ENCODE peak calls at places on chromosomes 12 and 14, in eight cellular contexts. One of them, this sample, is unnamed.

GRCh38 chr12:65306603-65307501 is 28.4 kb downstream of the MSRB3 start:
- DNase-seq in body of pancreas: no peak
- DNase-seq in mucosa of descending colon: no peak
- DNase-seq in stimulated activated CD4-positive, alpha-beta T cell treated with anti-CD3 and anti-CD28 coated beads, Interleukin-2, amount 100 ng/mL, for 48 hours: no peak
- DNase-seq in aorta: no peak
- DNase-seq in kidney tubule cell: peak
- DNase-seq in stimulated activated CD8-positive, alpha-beta memory T cell treated with anti-CD3 and anti-CD28 coated beads, Interleukin-4, amount 100 ng/mL, for 1 hour: no peak
- DNase-seq in K562: no peak
- DNase-seq in this sample: no peak

GRCh38 chr12:3342051-3342450 is 149.0 kb upstream of the PRMT8 start:
- DNase-seq in kidney tubule cell: peak
- DNase-seq in mucosa of descending colon: no peak
- DNase-seq in stimulated activated CD4-positive, alpha-beta T cell treated with anti-CD3 and anti-CD28 coated beads, Interleukin-2, amount 100 ng/mL, for 48 hours: no peak
- DNase-seq in K562: no peak
- DNase-seq in aorta: no peak
- DNase-seq in body of pancreas: peak
- DNase-seq in stimulated activated CD8-positive, alpha-beta memory T cell treated with anti-CD3 and anti-CD28 coated beads, Interleukin-4, amount 100 ng/mL, for 1 hour: no peak
- DNase-seq in this sample: peak

GRCh38 chr12:1635656-1636055 is 6.6 kb downstream of the WNT5B start:
- DNase-seq in stimulated activated CD8-positive, alpha-beta memory T cell treated with anti-CD3 and anti-CD28 coated beads, Interleukin-4, amount 100 ng/mL, for 1 hour: no peak
- DNase-seq in stimulated activated CD4-positive, alpha-beta T cell treated with anti-CD3 and anti-CD28 coated beads, Interleukin-2, amount 100 ng/mL, for 48 hours: no peak
- DNase-seq in kidney tubule cell: no peak
- DNase-seq in body of pancreas: no peak
- DNase-seq in mucosa of descending colon: no peak
- DNase-seq in K562: no peak
- DNase-seq in aorta: no peak
- DNase-seq in this sample: no peak

GRCh38 chr12:89384050-89384749 is 31.9 kb upstream of the DUSP6 start:
- DNase-seq in body of pancreas: peak
- DNase-seq in K562: no peak
- DNase-seq in kidney tubule cell: peak
- DNase-seq in stimulated activated CD8-positive, alpha-beta memory T cell treated with anti-CD3 and anti-CD28 coated beads, Interleukin-4, amount 100 ng/mL, for 1 hour: no peak
- DNase-seq in mucosa of descending colon: no peak
- DNase-seq in stimulated activated CD4-positive, alpha-beta T cell treated with anti-CD3 and anti-CD28 coated beads, Interleukin-2, amount 100 ng/mL, for 48 hours: no peak
- DNase-seq in aorta: peak
- DNase-seq in this sample: no peak

GRCh38 chr12:72632286-72632685 is 360.1 kb downstream of the TRHDE start:
- DNase-seq in kidney tubule cell: no peak
- DNase-seq in stimulated activated CD4-positive, alpha-beta T cell treated with anti-CD3 and anti-CD28 coated beads, Interleukin-2, amount 100 ng/mL, for 48 hours: no peak
- DNase-seq in K562: no peak
- DNase-seq in stimulated activated CD8-positive, alpha-beta memory T cell treated with anti-CD3 and anti-CD28 coated beads, Interleukin-4, amount 100 ng/mL, for 1 hour: no peak
- DNase-seq in mucosa of descending colon: no peak
- DNase-seq in aorta: no peak
- DNase-seq in body of pancreas: no peak
- DNase-seq in this sample: no peak

GRCh38 chr14:83133986-83134664 is 1600.5 kb upstream of the SEL1L start:
- DNase-seq in body of pancreas: no peak
- DNase-seq in mucosa of descending colon: no peak
- DNase-seq in kidney tubule cell: no peak
- DNase-seq in K562: no peak
- DNase-seq in aorta: no peak
- DNase-seq in stimulated activated CD4-positive, alpha-beta T cell treated with anti-CD3 and anti-CD28 coated beads, Interleukin-2, amount 100 ng/mL, for 48 hours: no peak
- DNase-seq in stimulated activated CD8-positive, alpha-beta memory T cell treated with anti-CD3 and anti-CD28 coated beads, Interleukin-4, amount 100 ng/mL, for 1 hour: no peak
- DNase-seq in this sample: no peak

GRCh38 chr12:86233126-86233525 is 23.1 kb downstream of the MGAT4C start:
- DNase-seq in K562: no peak
- DNase-seq in stimulated activated CD8-positive, alpha-beta memory T cell treated with anti-CD3 and anti-CD28 coated beads, Interleukin-4, amount 100 ng/mL, for 1 hour: no peak
- DNase-seq in kidney tubule cell: peak
- DNase-seq in aorta: no peak
- DNase-seq in mucosa of descending colon: no peak
- DNase-seq in stimulated activated CD4-positive, alpha-beta T cell treated with anti-CD3 and anti-CD28 coated beads, Interleukin-2, amount 100 ng/mL, for 48 hours: no peak
- DNase-seq in body of pancreas: no peak
- DNase-seq in this sample: no peak

GRCh38 chr12:65788912-65789311 is 35.4 kb upstream of the HMGA2 start:
- DNase-seq in stimulated activated CD4-positive, alpha-beta T cell treated with anti-CD3 and anti-CD28 coated beads, Interleukin-2, amount 100 ng/mL, for 48 hours: no peak
- DNase-seq in stimulated activated CD8-positive, alpha-beta memory T cell treated with anti-CD3 and anti-CD28 coated beads, Interleukin-4, amount 100 ng/mL, for 1 hour: no peak
- DNase-seq in mucosa of descending colon: no peak
- DNase-seq in aorta: no peak
- DNase-seq in kidney tubule cell: no peak
- DNase-seq in K562: no peak
- DNase-seq in body of pancreas: no peak
- DNase-seq in this sample: no peak

GRCh38 chr12:69639400-69640016 is 28.8 kb upstream of the LRRC10 start:
- DNase-seq in aorta: peak
- DNase-seq in stimulated activated CD8-positive, alpha-beta memory T cell treated with anti-CD3 and anti-CD28 coated beads, Interleukin-4, amount 100 ng/mL, for 1 hour: peak
- DNase-seq in kidney tubule cell: peak
- DNase-seq in K562: peak
- DNase-seq in stimulated activated CD4-positive, alpha-beta T cell treated with anti-CD3 and anti-CD28 coated beads, Interleukin-2, amount 100 ng/mL, for 48 hours: peak
- DNase-seq in mucosa of descending colon: no peak
- DNase-seq in body of pancreas: peak
- DNase-seq in this sample: peak

GRCh38 chr12:99759467-99759866 is 111.9 kb downstream of the GARIN6 start:
- DNase-seq in mucosa of descending colon: no peak
- DNase-seq in body of pancreas: no peak
- DNase-seq in K562: no peak
- DNase-seq in stimulated activated CD4-positive, alpha-beta T cell treated with anti-CD3 and anti-CD28 coated beads, Interleukin-2, amount 100 ng/mL, for 48 hours: no peak
- DNase-seq in stimulated activated CD8-positive, alpha-beta memory T cell treated with anti-CD3 and anti-CD28 coated beads, Interleukin-4, amount 100 ng/mL, for 1 hour: no peak
- DNase-seq in kidney tubule cell: no peak
- DNase-seq in aorta: no peak
- DNase-seq in this sample: no peak

GRCh38 chr12:7122876-7123769 is 5.6 kb downstream of the RBP5 start:
- DNase-seq in K562: peak
- DNase-seq in kidney tubule cell: no peak
- DNase-seq in mucosa of descending colon: no peak
- DNase-seq in aorta: peak
- DNase-seq in stimulated activated CD4-positive, alpha-beta T cell treated with anti-CD3 and anti-CD28 coated beads, Interleukin-2, amount 100 ng/mL, for 48 hours: no peak
- DNase-seq in body of pancreas: no peak
- DNase-seq in stimulated activated CD8-positive, alpha-beta memory T cell treated with anti-CD3 and anti-CD28 coated beads, Interleukin-4, amount 100 ng/mL, for 1 hour: no peak
- DNase-seq in this sample: no peak

GRCh38 chr12:70044170-70044569 is 199.1 kb upstream of the CNOT2 start:
- DNase-seq in mucosa of descending colon: no peak
- DNase-seq in stimulated activated CD8-positive, alpha-beta memory T cell treated with anti-CD3 and anti-CD28 coated beads, Interleukin-4, amount 100 ng/mL, for 1 hour: no peak
- DNase-seq in body of pancreas: no peak
- DNase-seq in K562: no peak
- DNase-seq in stimulated activated CD4-positive, alpha-beta T cell treated with anti-CD3 and anti-CD28 coated beads, Interleukin-2, amount 100 ng/mL, for 48 hours: no peak
- DNase-seq in kidney tubule cell: no peak
- DNase-seq in aorta: no peak
- DNase-seq in this sample: no peak

GRCh38 chr14:67536087-67536486 is 3.0 kb downstream of the PLEKHH1 start:
- DNase-seq in K562: no peak
- DNase-seq in aorta: no peak
- DNase-seq in stimulated activated CD8-positive, alpha-beta memory T cell treated with anti-CD3 and anti-CD28 coated beads, Interleukin-4, amount 100 ng/mL, for 1 hour: no peak
- DNase-seq in mucosa of descending colon: no peak
- DNase-seq in kidney tubule cell: no peak
- DNase-seq in stimulated activated CD4-positive, alpha-beta T cell treated with anti-CD3 and anti-CD28 coated beads, Interleukin-2, amount 100 ng/mL, for 48 hours: no peak
- DNase-seq in body of pancreas: no peak
- DNase-seq in this sample: no peak

GRCh38 chr12:90978117-90978770 is 23.3 kb upstream of the CCER1 start:
- DNase-seq in mucosa of descending colon: no peak
- DNase-seq in stimulated activated CD4-positive, alpha-beta T cell treated with anti-CD3 and anti-CD28 coated beads, Interleukin-2, amount 100 ng/mL, for 48 hours: no peak
- DNase-seq in stimulated activated CD8-positive, alpha-beta memory T cell treated with anti-CD3 and anti-CD28 coated beads, Interleukin-4, amount 100 ng/mL, for 1 hour: no peak
- DNase-seq in aorta: no peak
- DNase-seq in kidney tubule cell: peak
- DNase-seq in K562: peak
- DNase-seq in body of pancreas: no peak
- DNase-seq in this sample: no peak

GRCh38 chr14:38210168-38210567 is 2.5 kb downstream of the SSTR1 start:
- DNase-seq in kidney tubule cell: peak
- DNase-seq in stimulated activated CD4-positive, alpha-beta T cell treated with anti-CD3 and anti-CD28 coated beads, Interleukin-2, amount 100 ng/mL, for 48 hours: no peak
- DNase-seq in K562: no peak
- DNase-seq in aorta: no peak
- DNase-seq in mucosa of descending colon: no peak
- DNase-seq in stimulated activated CD8-positive, alpha-beta memory T cell treated with anti-CD3 and anti-CD28 coated beads, Interleukin-4, amount 100 ng/mL, for 1 hour: no peak
- DNase-seq in body of pancreas: peak
- DNase-seq in this sample: no peak

GRCh38 chr14:91144425-91145145 is 30.7 kb downstream of the DGLUCY start:
- DNase-seq in stimulated activated CD4-positive, alpha-beta T cell treated with anti-CD3 and anti-CD28 coated beads, Interleukin-2, amount 100 ng/mL, for 48 hours: no peak
- DNase-seq in stimulated activated CD8-positive, alpha-beta memory T cell treated with anti-CD3 and anti-CD28 coated beads, Interleukin-4, amount 100 ng/mL, for 1 hour: no peak
- DNase-seq in kidney tubule cell: peak
- DNase-seq in aorta: no peak
- DNase-seq in body of pancreas: no peak
- DNase-seq in mucosa of descending colon: no peak
- DNase-seq in K562: no peak
- DNase-seq in this sample: no peak

GRCh38 chr12:102504871-102505270 is 24.5 kb upstream of the IGF1 start:
- DNase-seq in mucosa of descending colon: no peak
- DNase-seq in stimulated activated CD4-positive, alpha-beta T cell treated with anti-CD3 and anti-CD28 coated beads, Interleukin-2, amount 100 ng/mL, for 48 hours: no peak
- DNase-seq in stimulated activated CD8-positive, alpha-beta memory T cell treated with anti-CD3 and anti-CD28 coated beads, Interleukin-4, amount 100 ng/mL, for 1 hour: no peak
- DNase-seq in aorta: no peak
- DNase-seq in kidney tubule cell: no peak
- DNase-seq in K562: no peak
- DNase-seq in body of pancreas: no peak
- DNase-seq in this sample: no peak

GRCh38 chr12:92002195-92002649 is 143.4 kb downstream of the BTG1 start:
- DNase-seq in stimulated activated CD8-positive, alpha-beta memory T cell treated with anti-CD3 and anti-CD28 coated beads, Interleukin-4, amount 100 ng/mL, for 1 hour: no peak
- DNase-seq in aorta: no peak
- DNase-seq in body of pancreas: no peak
- DNase-seq in K562: peak
- DNase-seq in stimulated activated CD4-positive, alpha-beta T cell treated with anti-CD3 and anti-CD28 coated beads, Interleukin-2, amount 100 ng/mL, for 48 hours: no peak
- DNase-seq in kidney tubule cell: no peak
- DNase-seq in mucosa of descending colon: no peak
- DNase-seq in this sample: no peak

GRCh38 chr12:64450711-64451486 is 1.0 kb upstream of the TBK1 start:
- DNase-seq in stimulated activated CD8-positive, alpha-beta memory T cell treated with anti-CD3 and anti-CD28 coated beads, Interleukin-4, amount 100 ng/mL, for 1 hour: no peak
- DNase-seq in stimulated activated CD4-positive, alpha-beta T cell treated with anti-CD3 and anti-CD28 coated beads, Interleukin-2, amount 100 ng/mL, for 48 hours: no peak
- DNase-seq in mucosa of descending colon: no peak
- DNase-seq in K562: no peak
- DNase-seq in body of pancreas: no peak
- DNase-seq in kidney tubule cell: peak
- DNase-seq in aorta: no peak
- DNase-seq in this sample: no peak

GRCh38 chr12:26736563-26737486 is 96.2 kb downstream of the ITPR2 start:
- DNase-seq in stimulated activated CD8-positive, alpha-beta memory T cell treated with anti-CD3 and anti-CD28 coated beads, Interleukin-4, amount 100 ng/mL, for 1 hour: no peak
- DNase-seq in stimulated activated CD4-positive, alpha-beta T cell treated with anti-CD3 and anti-CD28 coated beads, Interleukin-2, amount 100 ng/mL, for 48 hours: no peak
- DNase-seq in mucosa of descending colon: no peak
- DNase-seq in aorta: no peak
- DNase-seq in kidney tubule cell: peak
- DNase-seq in K562: no peak
- DNase-seq in body of pancreas: no peak
- DNase-seq in this sample: no peak

GRCh38 chr12:46209914-46210834 is 58.7 kb downstream of the SLC38A1 start:
- DNase-seq in mucosa of descending colon: peak
- DNase-seq in kidney tubule cell: peak
- DNase-seq in stimulated activated CD8-positive, alpha-beta memory T cell treated with anti-CD3 and anti-CD28 coated beads, Interleukin-4, amount 100 ng/mL, for 1 hour: peak
- DNase-seq in K562: no peak
- DNase-seq in stimulated activated CD4-positive, alpha-beta T cell treated with anti-CD3 and anti-CD28 coated beads, Interleukin-2, amount 100 ng/mL, for 48 hours: no peak
- DNase-seq in body of pancreas: peak
- DNase-seq in aorta: no peak
- DNase-seq in this sample: no peak

GRCh38 chr14:104353921-104354701 is 215.7 kb downstream of the KIF26A start:
- DNase-seq in K562: no peak
- DNase-seq in aorta: peak
- DNase-seq in body of pancreas: no peak
- DNase-seq in stimulated activated CD4-positive, alpha-beta T cell treated with anti-CD3 and anti-CD28 coated beads, Interleukin-2, amount 100 ng/mL, for 48 hours: no peak
- DNase-seq in mucosa of descending colon: peak
- DNase-seq in stimulated activated CD8-positive, alpha-beta memory T cell treated with anti-CD3 and anti-CD28 coated beads, Interleukin-4, amount 100 ng/mL, for 1 hour: no peak
- DNase-seq in kidney tubule cell: no peak
- DNase-seq in this sample: no peak

GRCh38 chr14:106605548-106606448 is 1079.4 kb downstream of the TMEM121 start:
- DNase-seq in aorta: no peak
- DNase-seq in stimulated activated CD8-positive, alpha-beta memory T cell treated with anti-CD3 and anti-CD28 coated beads, Interleukin-4, amount 100 ng/mL, for 1 hour: peak
- DNase-seq in body of pancreas: peak
- DNase-seq in stimulated activated CD4-positive, alpha-beta T cell treated with anti-CD3 and anti-CD28 coated beads, Interleukin-2, amount 100 ng/mL, for 48 hours: peak
- DNase-seq in mucosa of descending colon: peak
- DNase-seq in K562: peak
- DNase-seq in kidney tubule cell: peak
- DNase-seq in this sample: no peak

GRCh38 chr12:53974084-53975018 is at the start of gene HOTAIR:
- DNase-seq in K562: no peak
- DNase-seq in kidney tubule cell: peak
- DNase-seq in stimulated activated CD8-positive, alpha-beta memory T cell treated with anti-CD3 and anti-CD28 coated beads, Interleukin-4, amount 100 ng/mL, for 1 hour: no peak
- DNase-seq in body of pancreas: no peak
- DNase-seq in mucosa of descending colon: no peak
- DNase-seq in stimulated activated CD4-positive, alpha-beta T cell treated with anti-CD3 and anti-CD28 coated beads, Interleukin-2, amount 100 ng/mL, for 48 hours: no peak
- DNase-seq in aorta: no peak
- DNase-seq in this sample: no peak

GRCh38 chr14:35829449-35829848 is 3.3 kb downstream of the BRMS1L start:
- DNase-seq in aorta: no peak
- DNase-seq in K562: no peak
- DNase-seq in kidney tubule cell: no peak
- DNase-seq in stimulated activated CD8-positive, alpha-beta memory T cell treated with anti-CD3 and anti-CD28 coated beads, Interleukin-4, amount 100 ng/mL, for 1 hour: no peak
- DNase-seq in body of pancreas: no peak
- DNase-seq in mucosa of descending colon: no peak
- DNase-seq in stimulated activated CD4-positive, alpha-beta T cell treated with anti-CD3 and anti-CD28 coated beads, Interleukin-2, amount 100 ng/mL, for 48 hours: no peak
- DNase-seq in this sample: no peak

GRCh38 chr14:59377991-59378720 is 87.0 kb downstream of the GPR135 start:
- DNase-seq in kidney tubule cell: no peak
- DNase-seq in stimulated activated CD4-positive, alpha-beta T cell treated with anti-CD3 and anti-CD28 coated beads, Interleukin-2, amount 100 ng/mL, for 48 hours: no peak
- DNase-seq in K562: no peak
- DNase-seq in stimulated activated CD8-positive, alpha-beta memory T cell treated with anti-CD3 and anti-CD28 coated beads, Interleukin-4, amount 100 ng/mL, for 1 hour: no peak
- DNase-seq in aorta: no peak
- DNase-seq in mucosa of descending colon: no peak
- DNase-seq in body of pancreas: no peak
- DNase-seq in this sample: no peak

GRCh38 chr12:48351022-48351708 is 446 bp upstream of the ZNF641 start:
- DNase-seq in body of pancreas: peak
- DNase-seq in mucosa of descending colon: no peak
- DNase-seq in stimulated activated CD4-positive, alpha-beta T cell treated with anti-CD3 and anti-CD28 coated beads, Interleukin-2, amount 100 ng/mL, for 48 hours: no peak
- DNase-seq in kidney tubule cell: peak
- DNase-seq in aorta: peak
- DNase-seq in K562: no peak
- DNase-seq in stimulated activated CD8-positive, alpha-beta memory T cell treated with anti-CD3 and anti-CD28 coated beads, Interleukin-4, amount 100 ng/mL, for 1 hour: no peak
- DNase-seq in this sample: peak

GRCh38 chr14:97838986-97839385 is 1041.8 kb downstream of the VRK1 start:
- DNase-seq in K562: no peak
- DNase-seq in stimulated activated CD4-positive, alpha-beta T cell treated with anti-CD3 and anti-CD28 coated beads, Interleukin-2, amount 100 ng/mL, for 48 hours: no peak
- DNase-seq in body of pancreas: no peak
- DNase-seq in aorta: no peak
- DNase-seq in stimulated activated CD8-positive, alpha-beta memory T cell treated with anti-CD3 and anti-CD28 coated beads, Interleukin-4, amount 100 ng/mL, for 1 hour: no peak
- DNase-seq in mucosa of descending colon: no peak
- DNase-seq in kidney tubule cell: no peak
- DNase-seq in this sample: no peak

GRCh38 chr12:58537278-58537677 is 383.0 kb downstream of the LRIG3 start:
- DNase-seq in stimulated activated CD8-positive, alpha-beta memory T cell treated with anti-CD3 and anti-CD28 coated beads, Interleukin-4, amount 100 ng/mL, for 1 hour: no peak
- DNase-seq in mucosa of descending colon: no peak
- DNase-seq in K562: no peak
- DNase-seq in stimulated activated CD4-positive, alpha-beta T cell treated with anti-CD3 and anti-CD28 coated beads, Interleukin-2, amount 100 ng/mL, for 48 hours: no peak
- DNase-seq in kidney tubule cell: peak
- DNase-seq in body of pancreas: no peak
- DNase-seq in aorta: no peak
- DNase-seq in this sample: no peak

This sample was measured in progenitor cell of endocrine pancreas.